ENCODE peak calls at places on chromosome 17, in seven cellular contexts. G is heart left ventricle, B is cardiac muscle cell, X is esophagus squamous epithelium, L is fibroblast of lung, C is thoracic aorta, A is left ventricle myocardium inferior. K is an unnamed sample.
A peak's percentile ranks its signal among the peaks of the same experiment; 100 is the strongest.

GRCh38 chr17:49022391-49022941 is 25.3 kb downstream of the IGF2BP1 start:
- DNase-seq in C (no peak), B (peak; percentile 89), X (no peak), G (no peak), L (no peak), A (no peak), K (peak; percentile 80)

GRCh38 chr17:73891001-73891400 is 246.8 kb upstream of the SDK2 start:
- DNase-seq in B (no peak), G (no peak), X (no peak), A (no peak), C (no peak), L (no peak), K (no peak)

GRCh38 chr17:80750263-80750662 is 205.6 kb downstream of the RPTOR start:
- DNase-seq in L (no peak), G (no peak), C (no peak), A (no peak), X (no peak), B (no peak), K (no peak)

GRCh38 chr17:74780443-74781238 is 4.5 kb upstream of the NAT9 start:
- DNase-seq in L (peak; percentile 21), B (no peak), X (no peak), A (no peak), G (no peak), C (no peak), K (peak; percentile 47)

GRCh38 chr17:32161506-32162365 is 19.4 kb downstream of the RHOT1 start:
- DNase-seq in L (peak; percentile 91), G (no peak), B (peak; percentile 83), C (no peak), X (no peak), A (no peak), K (peak; percentile 48)

GRCh38 chr17:4986951-4987766 is at the start of gene CAMTA2:
- DNase-seq in C (peak; percentile 75), B (peak; percentile 79), L (peak; percentile 69), X (no peak), A (peak; percentile 95), G (peak; percentile 93), K (peak; percentile 77)

GRCh38 chr17:50834786-50835562 is 412 bp upstream of the WFIKKN2 start:
- DNase-seq in L (peak; percentile 42), A (no peak), G (no peak), X (no peak), B (peak; percentile 62), C (no peak), K (no peak)

GRCh38 chr17:74212262-74212912 is 984 bp upstream of the TTYH2 start:
- DNase-seq in L (peak; percentile 26), A (peak; percentile 24), G (no peak), X (no peak), B (no peak), C (no peak), K (peak; percentile 16)

GRCh38 chr17:7629939-7630571 is at the start of gene SHBG:
- DNase-seq in G (no peak), A (no peak), X (no peak), C (no peak), L (no peak), B (no peak), K (no peak)

GRCh38 chr17:9677411-9677810 is 32.1 kb downstream of the USP43 start:
- DNase-seq in C (no peak), L (no peak), G (no peak), B (no peak), A (no peak), X (no peak), K (peak; percentile 30)

GRCh38 chr17:78205124-78205775 is 8.8 kb upstream of the BIRC5 start:
- DNase-seq in B (no peak), C (no peak), G (no peak), L (no peak), A (no peak), X (no peak), K (no peak)

GRCh38 chr17:67027031-67027628 is 17.2 kb upstream of the CACNG1 start:
- DNase-seq in X (no peak), G (peak; percentile 42), C (no peak), L (no peak), B (no peak), A (peak; percentile 50), K (no peak)

GRCh38 chr17:12765544-12765943 is 23.8 kb upstream of the ARHGAP44 start:
- DNase-seq in C (peak; percentile 64), B (peak; percentile 90), X (no peak), G (peak; percentile 25), A (no peak), L (peak; percentile 83), K (peak; percentile 52)

GRCh38 chr17:19750020-19750572 is 2.0 kb upstream of the ALDH3A1 start:
- DNase-seq in G (no peak), C (no peak), A (no peak), B (no peak), L (no peak), X (no peak), K (no peak)

GRCh38 chr17:14205992-14206461 is 30.6 kb downstream of the CDRT15 start:
- DNase-seq in L (no peak), C (no peak), A (peak; percentile 87), B (no peak), G (peak; percentile 66), X (no peak), K (peak; percentile 92)

GRCh38 chr17:74584307-74584706 is 7.8 kb downstream of the CD300LD start:
- DNase-seq in X (no peak), C (no peak), L (no peak), G (no peak), A (no peak), B (no peak), K (no peak)

GRCh38 chr17:33163827-33164555 is 129.1 kb downstream of the ASIC2 start:
- DNase-seq in L (no peak), X (no peak), B (no peak), G (peak; percentile 24), C (no peak), A (no peak), K (peak; percentile 78)

GRCh38 chr17:38416840-38417209 is 11.4 kb upstream of the ARHGAP23 start:
- DNase-seq in G (no peak), C (no peak), L (no peak), X (no peak), B (peak; percentile 37), A (no peak), K (no peak)

GRCh38 chr17:31724026-31724425 is 135.0 kb downstream of the COPRS start:
- DNase-seq in B (peak; percentile 84), C (no peak), X (no peak), L (peak; percentile 79), A (no peak), G (no peak), K (no peak)

GRCh38 chr17:76053230-76054111 is 18.8 kb downstream of the SRP68 start:
- DNase-seq in G (no peak), B (peak; percentile 72), C (no peak), A (no peak), X (no peak), L (peak; percentile 58), K (peak; percentile 78)
- H3K27ac ChIP-seq in G (no peak overlapping the region), B (peak overlapping the region; percentile 87), C (no peak overlapping the region), A (no peak overlapping the region), X (peak overlapping the region; percentile 89), L (no peak overlapping the region), K (no peak overlapping the region)

DNA sequence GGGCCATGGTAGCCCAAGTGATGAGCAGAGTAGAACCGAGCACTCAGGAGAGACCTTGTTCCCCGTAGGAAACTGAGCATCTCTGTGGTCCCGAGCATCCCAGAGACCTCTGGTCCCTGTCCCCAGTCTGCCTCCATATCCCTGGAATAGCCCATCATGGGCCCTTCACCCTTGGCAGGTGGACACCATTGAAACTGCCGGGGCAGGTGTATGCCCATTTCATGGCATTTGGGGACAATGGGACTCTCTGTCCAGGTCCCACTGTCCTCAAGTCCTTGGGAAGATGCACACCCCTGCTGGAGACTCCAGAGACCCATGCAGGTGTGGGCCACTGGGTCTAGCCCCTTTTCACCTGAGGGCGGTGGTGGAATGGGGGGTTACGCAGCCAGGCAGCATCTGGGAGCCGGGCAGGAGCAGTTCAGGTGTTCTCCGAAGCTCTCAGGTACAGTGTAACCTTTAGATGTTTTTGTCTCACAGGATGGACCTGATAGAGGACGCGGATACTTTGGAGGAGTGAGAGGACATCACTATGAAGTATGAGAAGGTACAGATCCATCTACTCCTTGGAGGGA is 75.9 kb downstream of the GOSR1 start:
- DNase-seq in A (no peak), X (no peak), C (no peak), B (no peak), G (no peak), L (no peak), K (no peak)
- TF ChIP-seq CTCF in A (no peak), X (no peak), C (no peak), B (no peak), G (no peak), L (no peak), K (no peak)

GRCh38 chr17:41683441-41684007 is 5.2 kb upstream of the EIF1 start:
- DNase-seq in L (no peak), B (no peak), G (no peak), A (no peak), X (no peak), C (no peak), K (no peak)
- H3K27ac ChIP-seq in L (no peak overlapping the region), B (no peak overlapping the region), G (no peak overlapping the region), A (no peak overlapping the region), X (no peak overlapping the region), C (no peak overlapping the region), K (no peak overlapping the region)

DNA sequence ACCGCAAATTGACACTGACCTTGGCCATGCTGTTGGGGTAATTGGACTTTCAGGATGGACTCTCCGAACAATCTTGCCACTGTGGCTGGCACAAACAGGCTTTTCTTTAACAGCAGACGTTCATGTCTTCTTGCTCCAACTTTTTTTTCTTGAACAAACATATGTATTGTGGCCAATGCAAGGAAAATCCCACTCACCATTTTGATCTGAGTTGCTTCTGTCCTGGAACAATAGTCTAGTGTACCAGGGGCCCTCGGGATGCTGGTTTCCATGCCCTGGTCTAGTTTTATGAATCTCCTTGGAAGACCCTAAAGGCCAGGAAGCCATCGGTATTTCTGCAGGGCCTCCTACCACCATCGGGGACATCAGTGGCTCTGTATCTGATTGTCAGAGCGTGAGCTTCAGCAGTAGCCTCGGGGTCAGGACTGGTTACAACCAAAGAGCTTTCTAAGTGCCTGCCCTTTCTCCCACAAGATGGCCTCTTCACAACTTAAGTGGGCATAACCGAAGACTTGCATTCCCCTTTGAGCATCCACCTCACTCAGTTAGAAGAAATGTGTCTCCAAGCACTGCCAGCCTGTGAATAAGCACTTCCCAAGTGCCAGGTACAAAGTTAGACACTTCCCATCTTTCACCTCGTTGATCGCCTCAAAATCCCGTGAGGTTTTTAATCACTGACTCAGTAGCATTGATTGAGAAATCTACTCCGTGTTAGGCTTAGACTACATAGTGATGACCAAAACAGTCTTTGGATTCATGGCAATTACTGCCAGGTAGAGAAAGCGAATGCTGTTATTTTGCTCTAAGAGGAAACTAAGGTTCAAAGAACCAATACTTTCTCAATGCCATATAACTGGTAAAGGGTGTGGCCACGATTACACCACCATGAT is 87.0 kb upstream of the TBX2 start:
- DNase-seq in C (no peak), X (no peak), L (no peak), A (no peak), G (no peak), B (no peak), K (no peak)
- TF ChIP-seq CTCF in C (no peak), X (no peak), L (no peak), A (no peak), G (no peak), B (no peak), K (no peak)

GRCh38 chr17:28065706-28066105 is 23.2 kb downstream of the NLK start:
- DNase-seq in B (peak; percentile 37), A (no peak), G (no peak), L (no peak), X (no peak), C (no peak), K (no peak)
- H3K27ac ChIP-seq in B (no peak overlapping the region), A (peak overlapping the region; percentile 30), G (peak overlapping the region; percentile 19), L (no peak overlapping the region), X (no peak overlapping the region), C (no peak overlapping the region), K (no peak overlapping the region)